ENCODE peak calls at places on chromosome 7, in six cellular contexts. O, A, K, Q, F and U are unnamed samples.

GRCh38 chr7:139948587-139948986 is 114.2 kb downstream of the PARP12 start:
- DNase-seq in O (no peak), A (no peak), K (no peak), Q (no peak), F (no peak), U (no peak)

GRCh38 chr7:134435161-134435920 is 23.6 kb downstream of the AKR1B1 start:
- DNase-seq in O (no peak), A (no peak), K (no peak), Q (peak), F (no peak), U (no peak)

GRCh38 chr7:5596046-5596895 is 172.6 kb upstream of the TNRC18 start:
- DNase-seq in O (no peak), A (no peak), K (peak), Q (peak), F (peak), U (peak)

GRCh38 chr7:105268511-105269392 is 120.0 kb downstream of the SRPK2 start:
- DNase-seq in O (peak), A (peak), K (no peak), Q (peak), F (no peak), U (no peak)

GRCh38 chr7:142808802-142809583 is 38.2 kb downstream of the PRSS2 start:
- DNase-seq in O (no peak), A (no peak), K (peak), Q (peak), F (no peak), U (peak)

GRCh38 chr7:106848851-106849442 is 16.1 kb upstream of the PIK3CG start:
- DNase-seq in O (no peak), A (no peak), K (no peak), Q (peak), F (no peak), U (no peak)

GRCh38 chr7:24981544-24981951 is 1.6 kb upstream of the OSBPL3 start:
- DNase-seq in O (peak), A (no peak), K (peak), Q (peak), F (peak), U (peak)

GRCh38 chr7:1569833-1570632 is at the start of gene PSMG3:
- DNase-seq in O (peak), A (peak), K (peak), Q (peak), F (peak), U (peak)

GRCh38 chr7:142774826-142775225 is 4.1 kb downstream of the PRSS2 start:
- DNase-seq in O (no peak), A (no peak), K (no peak), Q (no peak), F (no peak), U (no peak)

GRCh38 chr7:77328669-77329068 is 87.5 kb downstream of the GSAP start:
- DNase-seq in O (no peak), A (no peak), K (no peak), Q (no peak), F (no peak), U (no peak)